ENCODE peak calls at places on chromosomes 11 and 22, in seven cellular contexts. L is HCT116, O is H1, U is HepG2, M is GM12878, P is K562, T is SK-N-SH. W is an unnamed sample.

GRCh38 chr11:78841451-78842060 is 266.9 kb upstream of the NARS2 start:
- DNase-seq in U (no peak), O (no peak), T (no peak), L (no peak), M (no peak), P (no peak), W (no peak)

GRCh38 chr22:26853495-26853894 is 196.1 kb downstream of the MIAT start:
- DNase-seq in P (no peak), O (no peak), L (no peak), M (no peak), U (no peak), T (no peak), W (no peak)

GRCh38 chr22:45493286-45493771 is 9.4 kb upstream of the FBLN1 start:
- DNase-seq in L (no peak), M (no peak), O (no peak), P (no peak), T (peak; percentile 5), U (no peak), W (no peak)

GRCh38 chr11:64401775-64402174 is 42.8 kb downstream of the RPS6KA4 start:
- DNase-seq in U (no peak), O (no peak), M (no peak), T (no peak), L (no peak), P (no peak), W (no peak)

GRCh38 chr11:113401718-113402117 is 14.1 kb downstream of the ANKK1 start:
- DNase-seq in L (peak; percentile 32), O (no peak), T (peak; percentile 91), M (no peak), U (no peak), P (no peak), W (no peak)

GRCh38 chr11:2515401-2516275 is 70.8 kb downstream of the KCNQ1 start:
- DNase-seq in L (no peak), P (no peak), U (no peak), T (peak; percentile 15), M (no peak), O (no peak), W (no peak)

GRCh38 chr11:121613724-121614123 is 161.0 kb upstream of the SORL1-AS1 start:
- DNase-seq in O (no peak), T (no peak), U (no peak), M (no peak), L (no peak), P (no peak), W (no peak)

GRCh38 chr11:86484164-86484794 is 109.6 kb downstream of the CCDC81 start:
- DNase-seq in P (peak; percentile 75), M (no peak), T (no peak), L (peak; percentile 31), U (peak; percentile 81), O (no peak), W (no peak)

GRCh38 chr22:50571264-50572175 is 6.7 kb downstream of the CPT1B start:
- DNase-seq in M (no peak), L (no peak), T (no peak), P (no peak), U (no peak), O (no peak), W (no peak)

GRCh38 chr11:76293189-76293631 is 86.9 kb upstream of the WNT11 start:
- DNase-seq in P (no peak), O (no peak), L (no peak), M (peak; percentile 71), T (no peak), U (no peak), W (no peak)

GRCh38 chr22:24424001-24424900 is 3.1 kb upstream of the ADORA2A start:
- DNase-seq in L (no peak), O (peak; percentile 77), M (no peak), T (no peak), U (no peak), P (peak; percentile 48), W (no peak)

GRCh38 chr11:70073881-70074371 is 4.2 kb upstream of the ANO1 start:
- DNase-seq in O (no peak), L (no peak), U (no peak), M (no peak), P (no peak), T (no peak), W (no peak)

GRCh38 chr11:2464451-2465165 is 19.8 kb downstream of the KCNQ1 start:
- DNase-seq in M (no peak), P (no peak), L (no peak), T (no peak), O (no peak), U (no peak), W (no peak)

GRCh38 chr11:73334244-73335203 is 26.4 kb downstream of the ARHGEF17 start:
- DNase-seq in M (no peak), L (peak; percentile 15), T (peak; percentile 83), U (peak; percentile 45), P (peak; percentile 71), O (no peak), W (no peak)

GRCh38 chr22:25159028-25159427 is 40.6 kb upstream of the CRYBB3 start:
- DNase-seq in P (no peak), L (no peak), U (no peak), M (no peak), T (no peak), O (no peak), W (no peak)

GRCh38 chr11:94563176-94563847 is 3.9 kb upstream of the PIWIL4 start:
- DNase-seq in M (no peak), L (no peak), O (no peak), T (no peak), U (no peak), P (no peak), W (no peak)

GRCh38 chr22:19641254-19641982 is 72.9 kb upstream of the SEPTIN5 start:
- DNase-seq in P (peak; percentile 92), O (peak; percentile 91), M (no peak), L (peak; percentile 19), T (peak; percentile 3), U (no peak), W (peak; percentile 63)

GRCh38 chr11:94593030-94593429 is 25.9 kb downstream of the PIWIL4 start:
- DNase-seq in P (no peak), U (no peak), O (no peak), T (no peak), L (no peak), M (no peak), W (no peak)

GRCh38 chr11:6197466-6198200 is 1.4 kb upstream of the OR52W1 start:
- DNase-seq in L (no peak), T (no peak), M (no peak), U (no peak), P (no peak), O (no peak), W (no peak)

GRCh38 chr22:47094861-47095330 is 332.4 kb downstream of the TBC1D22A start:
- DNase-seq in L (no peak), M (no peak), T (no peak), O (no peak), P (no peak), U (no peak), W (no peak)
- TF ChIP-seq YY1 in L (no peak), M (no peak), T (no peak), O (no peak), P (no peak), U (no peak), W (no peak)

GRCh38 chr22:47793304-47794101 is 1031.1 kb downstream of the TBC1D22A start:
- DNase-seq in L (no peak), U (no peak), T (no peak), O (peak; percentile 23), P (no peak), M (no peak), W (no peak)

GRCh38 chr22:47797546-47797945 is 1035.1 kb downstream of the TBC1D22A start:
- DNase-seq in P (no peak), O (no peak), L (no peak), U (no peak), M (no peak), T (no peak), W (no peak)

GRCh38 chr22:47796128-47796908 is 1033.9 kb downstream of the TBC1D22A start:
- DNase-seq in L (no peak), U (no peak), T (no peak), M (no peak), O (no peak), P (no peak), W (no peak)

GRCh38 chr22:47795477-47796127 is 1033.2 kb downstream of the TBC1D22A start:
- DNase-seq in L (no peak), M (no peak), P (no peak), T (no peak), U (no peak), O (peak; percentile 46), W (no peak)

GRCh38 chr22:47794851-47795250 is 1032.4 kb downstream of the TBC1D22A start:
- DNase-seq in O (no peak), U (no peak), L (no peak), P (no peak), T (no peak), M (no peak), W (no peak)
- TF ChIP-seq YY1 in O (no peak), U (no peak), L (no peak), P (no peak), T (no peak), M (no peak), W (no peak)

GRCh38 chr11:69007978-69008381 is 5.1 kb downstream of the MRGPRF start:
- DNase-seq in O (no peak), T (no peak), U (peak; percentile 27), M (no peak), L (no peak), P (no peak), W (no peak)

GRCh38 chr11:69010361-69010891 is 2.6 kb downstream of the MRGPRF start:
- DNase-seq in T (peak; percentile 63), L (no peak), U (no peak), M (no peak), P (no peak), O (no peak), W (no peak)

GRCh38 chr11:69009441-69010211 is 3.4 kb downstream of the MRGPRF start:
- DNase-seq in U (no peak), L (no peak), M (no peak), T (peak; percentile 78), O (no peak), P (no peak), W (no peak)

GRCh38 chr11:69006816-69007215 is 6.2 kb downstream of the MRGPRF start:
- DNase-seq in L (no peak), U (no peak), P (no peak), O (no peak), T (no peak), M (no peak), W (no peak)

DNA sequence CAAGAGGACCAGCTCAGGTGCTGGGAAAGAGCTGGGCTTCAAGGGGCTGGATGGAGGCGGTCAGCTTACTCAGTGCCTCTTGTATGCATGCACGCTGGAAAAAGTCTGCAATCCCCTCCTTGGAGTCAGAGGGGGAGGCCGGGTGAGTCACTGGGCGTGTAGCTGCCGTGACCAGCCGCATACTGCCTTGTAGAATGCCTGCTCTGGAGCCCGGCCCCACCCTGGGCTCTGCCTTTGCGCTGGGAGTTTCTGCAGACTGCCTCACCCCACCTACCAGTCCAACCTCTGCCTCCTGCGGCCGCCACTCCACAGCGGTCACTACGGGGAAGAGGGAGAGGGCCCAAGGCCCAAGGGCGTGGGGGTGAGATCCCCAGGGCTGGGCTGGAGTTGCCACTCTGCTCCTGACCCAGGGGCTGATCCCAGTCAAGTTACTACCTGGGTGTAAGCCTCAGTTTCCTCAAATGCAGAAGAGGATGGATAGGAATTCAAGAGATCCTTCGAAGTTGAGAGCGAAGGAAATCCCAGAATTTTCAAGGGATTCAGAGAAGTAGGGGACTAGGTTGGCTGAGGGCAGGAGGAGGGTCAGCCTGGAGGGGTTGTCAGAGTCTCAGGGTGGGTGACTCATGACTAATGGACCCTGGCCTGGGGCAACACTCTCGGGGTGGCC is 4.1 kb downstream of the MRGPRF start:
- DNase-seq in O (no peak), U (peak; percentile 36), L (peak; percentile 83), M (no peak), T (peak; percentile 60), P (peak; percentile 76), W (peak; percentile 72)
- TF ChIP-seq YY1 in O (no peak), U (no peak), L (no peak), M (no peak), T (no peak), P (no peak), W (no peak)

GRCh38 chr11:501001-501682 is 5.9 kb downstream of the RNH1 start:
- DNase-seq in U (no peak), M (no peak), O (no peak), L (no peak), T (no peak), P (no peak), W (no peak)
- TF ChIP-seq YY1 in U (no peak), M (no peak), O (no peak), L (no peak), T (no peak), P (no peak), W (no peak)

W was measured in NT2/D1.